ENCODE peak calls at places on chromosomes 11 and 22, in four cellular contexts. A is GM23338, U is RCC 7860, F is aorta. D is an unnamed sample.

GRCh38 chr22:27377501-27377900 is 424.1 kb downstream of the MN1 start:
- DNase-seq in A (no peak), U (no peak), F (no peak), D (no peak)

GRCh38 chr11:130121430-130121978 is 38.1 kb upstream of the ST14 start:
- DNase-seq in A (no peak), U (peak; percentile 44), F (no peak), D (no peak)

GRCh38 chr11:955154-956049 is 29.7 kb downstream of the AP2A2 start:
- DNase-seq in F (no peak), U (no peak), A (no peak), D (no peak)

GRCh38 chr11:65148657-65149056 is 14.3 kb upstream of the SYVN1 start:
- DNase-seq in A (no peak), F (no peak), U (no peak), D (no peak)

GRCh38 chr11:60566773-60567172 is 51.6 kb downstream of the MS4A13 start:
- DNase-seq in U (no peak), F (no peak), A (no peak), D (no peak)

GRCh38 chr22:50315289-50316113 is 8.1 kb upstream of the PLXNB2 start:
- DNase-seq in U (no peak), F (no peak), A (no peak), D (no peak)

GRCh38 chr11:69563946-69564780 is 76.8 kb upstream of the CCND1 start:
- DNase-seq in F (no peak), U (peak; percentile 89), A (no peak), D (no peak)

GRCh38 chr22:25746012-25746373 is 4.0 kb downstream of the MYO18B start:
- DNase-seq in U (peak; percentile 29), A (no peak), F (no peak), D (no peak)